ENCODE peak calls at places on chromosomes 1 and 21, in eight cellular contexts. O is mesendoderm; J is AG08396; S is activated naive CD8-positive, alpha-beta T cell treated with anti-CD3 and anti-CD28 coated beads, Interleukin-2, amount 50 U/mL, for 24 hours; T is H4; F is progenitor cell of endocrine pancreas; V is transverse colon; X is RWPE1. Z is an unnamed sample.

GRCh38 chr1:53478186-53478585 is 19.0 kb downstream of the DMRTB1 start:
- DNase-seq in O (no peak), X (no peak), V (no peak), S (no peak), F (no peak), T (no peak), J (no peak), Z (no peak)

GRCh38 chr1:18972531-18972930 is 16.1 kb upstream of the IFFO2 start:
- DNase-seq in V (no peak), T (no peak), F (no peak), X (peak), O (no peak), S (no peak), J (no peak), Z (no peak)

GRCh38 chr1:153404768-153405167 is 11.6 kb upstream of the S100A7A start:
- DNase-seq in O (peak), T (peak), V (peak), J (peak), S (peak), F (no peak), X (peak), Z (no peak)

GRCh38 chr1:214014730-214015129 is 27.0 kb downstream of the PROX1 start:
- DNase-seq in X (no peak), O (no peak), V (no peak), T (no peak), S (no peak), F (no peak), J (no peak), Z (no peak)

GRCh38 chr1:64663654-64664053 is 81.2 kb upstream of the RAVER2 start:
- DNase-seq in T (peak), X (no peak), V (no peak), J (no peak), O (peak), F (no peak), S (peak), Z (no peak)

GRCh38 chr1:228394571-228395394 is 11.9 kb downstream of the TRIM11 start:
- DNase-seq in F (no peak), O (no peak), S (no peak), J (no peak), V (no peak), X (no peak), T (no peak), Z (no peak)

GRCh38 chr1:184695023-184695422 is 59.6 kb downstream of the EDEM3 start:
- DNase-seq in X (no peak), J (no peak), S (no peak), V (no peak), T (no peak), F (no peak), O (no peak), Z (no peak)

GRCh38 chr21:38766987-38767722 is 38.6 kb upstream of the ETS2 start:
- DNase-seq in T (peak), O (no peak), S (peak), X (peak), V (peak), F (no peak), J (no peak), Z (no peak)

GRCh38 chr1:94612555-94613204 is 71.1 kb upstream of the F3 start:
- DNase-seq in V (no peak), J (no peak), X (no peak), T (no peak), S (no peak), F (no peak), O (no peak), Z (no peak)

GRCh38 chr1:230091473-230092231 is 24.6 kb downstream of the GALNT2 start:
- DNase-seq in T (peak), J (no peak), O (no peak), F (no peak), S (no peak), V (no peak), X (peak), Z (no peak)

GRCh38 chr1:237938553-237938952 is 47.8 kb upstream of the ZP4 start:
- DNase-seq in X (no peak), V (peak), S (no peak), J (no peak), T (no peak), O (peak), F (no peak), Z (no peak)

GRCh38 chr1:154534263-154534844 is 24.1 kb downstream of the UBE2Q1 start:
- DNase-seq in O (peak), F (peak), J (peak), V (peak), S (no peak), X (peak), T (peak), Z (peak)

GRCh38 chr1:9561429-9561828 is 22.2 kb downstream of the SLC25A33 start:
- DNase-seq in X (peak), F (no peak), O (peak), S (no peak), V (peak), J (peak), T (peak), Z (peak)

GRCh38 chr1:185408675-185409270 is 91.7 kb upstream of the IVNS1ABP start:
- DNase-seq in X (no peak), S (no peak), J (no peak), V (no peak), T (no peak), O (no peak), F (no peak), Z (no peak)

GRCh38 chr1:206814716-206815341 is 42.5 kb upstream of the IL10 start:
- DNase-seq in S (no peak), F (no peak), J (peak), X (no peak), O (no peak), T (peak), V (no peak), Z (peak)

GRCh38 chr1:30747028-30748008 is 10.3 kb downstream of the LAPTM5 start:
- DNase-seq in S (no peak), J (no peak), O (no peak), T (no peak), F (no peak), V (no peak), X (no peak), Z (no peak)

GRCh38 chr1:223001653-223002634 is 141.1 kb downstream of the TLR5 start:
- DNase-seq in J (no peak), X (peak), O (peak), T (no peak), S (no peak), V (no peak), F (no peak), Z (no peak)

GRCh38 chr21:31873696-31874599 is 1.1 kb downstream of the HUNK start:
- DNase-seq in S (peak), J (peak), O (peak), V (peak), F (peak), X (no peak), T (peak), Z (peak)

GRCh38 chr1:33818071-33818470 is 45.8 kb upstream of the HMGB4 start:
- DNase-seq in T (no peak), S (no peak), F (no peak), O (peak), V (no peak), J (no peak), X (peak), Z (no peak)

GRCh38 chr1:5477716-5478115 is 514.5 kb downstream of the NPHP4 start:
- DNase-seq in F (no peak), J (no peak), O (no peak), X (no peak), S (no peak), V (no peak), T (no peak), Z (no peak)

GRCh38 chr1:198281911-198282310 is 125.1 kb downstream of the NEK7 start:
- DNase-seq in T (no peak), X (no peak), F (no peak), S (no peak), O (no peak), V (no peak), J (no peak), Z (no peak)

GRCh38 chr21:40130476-40130875 is 263.2 kb downstream of the PCP4 start:
- DNase-seq in T (no peak), F (no peak), X (no peak), V (no peak), O (no peak), J (no peak), S (no peak), Z (no peak)

GRCh38 chr21:28283652-28284490 is 708.8 kb downstream of the LTN1 start:
- DNase-seq in T (peak), O (peak), F (no peak), V (no peak), S (no peak), X (no peak), J (peak), Z (no peak)

GRCh38 chr1:15736035-15736665 is at the start of gene SLC25A34:
- DNase-seq in S (no peak), J (no peak), O (no peak), X (no peak), T (no peak), V (peak), F (no peak), Z (peak)

GRCh38 chr1:178344513-178345077 is 152.2 kb downstream of the CLEC20A start:
- DNase-seq in X (peak), J (peak), V (no peak), O (peak), S (no peak), F (no peak), T (peak), Z (no peak)

GRCh38 chr21:34670220-34670961 is 1.6 kb downstream of the CLIC6 start:
- DNase-seq in J (peak), X (no peak), F (peak), O (peak), V (peak), S (no peak), T (no peak), Z (no peak)

GRCh38 chr1:11534846-11535245 is 55.9 kb downstream of the DISP3 start:
- DNase-seq in F (no peak), V (no peak), X (no peak), J (no peak), O (no peak), T (no peak), S (no peak), Z (no peak)

GRCh38 chr1:89974701-89975470 is 20.0 kb upstream of the ZNF326 start:
- DNase-seq in J (peak), O (no peak), X (peak), F (no peak), S (no peak), V (no peak), T (peak), Z (no peak)

GRCh38 chr1:175580351-175580750 is 163.0 kb downstream of the TNR start:
- DNase-seq in V (no peak), S (no peak), F (no peak), O (no peak), X (no peak), J (no peak), T (no peak), Z (no peak)

GRCh38 chr1:153749408-153750005 is 21.7 kb downstream of the INTS3 start:
- DNase-seq in X (peak), O (peak), T (peak), J (peak), V (peak), F (peak), S (peak), Z (peak)

GRCh38 chr1:238608139-238608538 is 717.4 kb upstream of the ZP4 start:
- DNase-seq in F (no peak), S (no peak), O (no peak), V (no peak), X (no peak), T (no peak), J (no peak), Z (no peak)

Z was measured in NCI-H1105.